ENCODE peak calls at places on chromosomes 11 and 22, in four cellular contexts. S is left ventricle myocardium inferior, A is small intestine, D is psoas muscle. J is an unnamed sample.

GRCh38 chr11:92911478-92911877 is 58.0 kb upstream of the MTNR1B start:
- DNase-seq in S (no peak), A (no peak), D (no peak), J (no peak)

GRCh38 chr22:45534339-45535192 is 31.9 kb downstream of the FBLN1 start:
- DNase-seq in S (no peak), A (no peak), D (no peak), J (no peak)

GRCh38 chr11:28697920-28698827 is 590.0 kb downstream of the METTL15 start:
- DNase-seq in S (peak; percentile 38), A (peak; percentile 43), D (peak; percentile 28), J (peak; percentile 37)

GRCh38 chr22:34454598-34454997 is 534.3 kb upstream of the LARGE1 start:
- DNase-seq in S (no peak), A (peak; percentile 2), D (no peak), J (no peak)

GRCh38 chr11:117551761-117552343 is 224.2 kb downstream of the CEP164 start:
- DNase-seq in S (no peak), A (no peak), D (no peak), J (peak; percentile 10)

GRCh38 chr11:132312616-132313210 is 942.3 kb downstream of the NTM start:
- DNase-seq in S (no peak), A (peak; percentile 13), D (no peak), J (no peak)

GRCh38 chr11:46845440-46845739 is 690 bp downstream of the CKAP5 start:
- DNase-seq in S (no peak), A (no peak), D (no peak), J (no peak)

GRCh38 chr11:9740202-9740881 is 76.5 kb downstream of the SWAP70 start:
- DNase-seq in S (no peak), A (peak; percentile 87), D (no peak), J (no peak)

GRCh38 chr11:58616594-58616993 is 5.9 kb upstream of the CNTF start:
- DNase-seq in S (peak; percentile 35), A (no peak), D (peak; percentile 73), J (no peak)

GRCh38 chr22:35632902-35633301 is 15.3 kb upstream of the APOL6 start:
- DNase-seq in S (no peak), A (no peak), D (no peak), J (no peak)

GRCh38 chr11:62680825-62681240 is 2.0 kb upstream of the UBXN1 start:
- DNase-seq in S (peak; percentile 38), A (peak; percentile 70), D (peak; percentile 51), J (no peak)

GRCh38 chr11:76805206-76805913 is 22.2 kb downstream of the TSKU start:
- DNase-seq in S (no peak), A (no peak), D (no peak), J (no peak)

GRCh38 chr22:19179472-19180048 is 1.0 kb upstream of the SLC25A1 start:
- DNase-seq in S (peak; percentile 73), A (peak; percentile 85), D (peak; percentile 78), J (peak; percentile 85)

GRCh38 chr11:910589-911030 is at the start of gene CHID1:
- DNase-seq in S (peak; percentile 88), A (peak; percentile 87), D (peak; percentile 87), J (peak; percentile 96)

GRCh38 chr11:83191491-83191890 is 2.0 kb upstream of the ANKRD42 start:
- DNase-seq in S (no peak), A (no peak), D (no peak), J (no peak)

GRCh38 chr22:38835888-38836301 is 7.9 kb downstream of the NPTXR start:
- DNase-seq in S (no peak), A (no peak), D (no peak), J (peak; percentile 48)

GRCh38 chr22:28181332-28181731 is 262.3 kb upstream of the PITPNB start:
- DNase-seq in S (no peak), A (peak; percentile 65), D (no peak), J (no peak)

GRCh38 chr11:6315811-6316425 is 4.4 kb downstream of the CAVIN3 start:
- DNase-seq in S (peak; percentile 54), A (peak; percentile 58), D (peak; percentile 47), J (no peak)

GRCh38 chr11:74171630-74172465 is 759 bp downstream of the PPME1 start:
- DNase-seq in S (no peak), A (peak; percentile 22), D (no peak), J (no peak)

GRCh38 chr11:112989198-112989597 is 28.0 kb downstream of the NCAM1 start:
- DNase-seq in S (no peak), A (no peak), D (no peak), J (no peak)

GRCh38 chr11:81207421-81208054 is 1526.1 kb downstream of the FAM181B start:
- DNase-seq in S (no peak), A (no peak), D (no peak), J (no peak)

GRCh38 chr11:122954455-122954854 is 27.2 kb downstream of the BSX start:
- DNase-seq in S (no peak), A (no peak), D (no peak), J (no peak)

GRCh38 chr11:288328-289144 is at the start of gene PGGHG:
- DNase-seq in S (peak; percentile 88), A (peak; percentile 82), D (peak; percentile 79), J (no peak)

GRCh38 chr11:60498399-60498798 is 5.8 kb downstream of the MS4A12 start:
- DNase-seq in S (no peak), A (no peak), D (no peak), J (no peak)

GRCh38 chr11:10400856-10401255 is 54.2 kb upstream of the AMPD3 start:
- DNase-seq in S (no peak), A (no peak), D (no peak), J (no peak)

GRCh38 chr11:57224537-57224936 is 12.5 kb downstream of the APLNR start:
- DNase-seq in S (no peak), A (no peak), D (no peak), J (no peak)

GRCh38 chr11:86660011-86660595 is 12.3 kb downstream of the ME3 start:
- DNase-seq in S (no peak), A (no peak), D (no peak), J (no peak)

GRCh38 chr22:19761500-19762314 is 1.1 kb downstream of the TBX1 start:
- DNase-seq in S (no peak), A (no peak), D (no peak), J (no peak)

GRCh38 chr11:5807580-5807979 is 1.1 kb upstream of the OR52N2 start:
- DNase-seq in S (no peak), A (no peak), D (no peak), J (no peak)

GRCh38 chr11:61069427-61069826 is 32.9 kb upstream of the CD5 start:
- DNase-seq in S (no peak), A (no peak), D (no peak), J (no peak)

GRCh38 chr11:76208829-76209670 is 2.7 kb upstream of the WNT11 start:
- DNase-seq in S (peak; percentile 82), A (peak; percentile 71), D (peak; percentile 88), J (no peak)

GRCh38 chr11:8218840-8219239 is 44.8 kb downstream of the LMO1 start:
- DNase-seq in S (no peak), A (no peak), D (no peak), J (no peak)

GRCh38 chr11:9990221-9990973 is 303.6 kb downstream of the SBF2 start:
- DNase-seq in S (no peak), A (no peak), D (no peak), J (no peak)

GRCh38 chr11:111938687-111939160 is 1.6 kb downstream of the DIXDC1 start:
- DNase-seq in S (no peak), A (no peak), D (no peak), J (peak; percentile 75)

GRCh38 chr11:104098555-104098954 is 62.1 kb downstream of the DDI1 start:
- DNase-seq in S (no peak), A (no peak), D (no peak), J (no peak)

GRCh38 chr11:57772562-57772961 is 11.0 kb downstream of the CTNND1 start:
- DNase-seq in S (no peak), A (no peak), D (no peak), J (no peak)

GRCh38 chr11:43735931-43736330 is 55.4 kb downstream of the HSD17B12 start:
- DNase-seq in S (no peak), A (no peak), D (no peak), J (no peak)

GRCh38 chr11:68298659-68299516 is 13.5 kb upstream of the LRP5 start:
- DNase-seq in S (peak; percentile 22), A (peak; percentile 65), D (no peak), J (no peak)
- H3K4me3 ChIP-seq in S (no peak overlapping the region), A (peak overlapping the region; percentile 16), D (no peak overlapping the region), J (no peak overlapping the region)

GRCh38 chr11:17593466-17594245 is 46.6 kb downstream of the OTOG start:
- DNase-seq in S (no peak), A (no peak), D (no peak), J (no peak)

GRCh38 chr11:17588721-17589120 is 41.7 kb downstream of the OTOG start:
- DNase-seq in S (no peak), A (no peak), D (no peak), J (peak; percentile 8)

GRCh38 chr11:17591293-17591692 is 44.2 kb downstream of the OTOG start:
- DNase-seq in S (no peak), A (no peak), D (no peak), J (no peak)

GRCh38 chr11:17588166-17588565 is 41.1 kb downstream of the OTOG start:
- DNase-seq in S (no peak), A (no peak), D (no peak), J (peak; percentile 11)

GRCh38 chr11:17590463-17590862 is 43.4 kb downstream of the OTOG start:
- DNase-seq in S (no peak), A (no peak), D (no peak), J (no peak)
- H3K4me3 ChIP-seq in S (no peak overlapping the region), A (no peak overlapping the region), D (no peak overlapping the region), J (no peak overlapping the region)

GRCh38 chr11:128686045-128686741 is 7.7 kb upstream of the FLI1 start:
- DNase-seq in S (no peak), A (no peak), D (no peak), J (no peak)

GRCh38 chr11:128688896-128689546 is 4.9 kb upstream of the FLI1 start:
- DNase-seq in S (no peak), A (no peak), D (no peak), J (no peak)

GRCh38 chr11:128688031-128688713 is 5.7 kb upstream of the FLI1 start:
- DNase-seq in S (no peak), A (no peak), D (no peak), J (no peak)

GRCh38 chr11:128686745-128687177 is 7.1 kb upstream of the FLI1 start:
- DNase-seq in S (peak; percentile 55), A (peak; percentile 13), D (peak; percentile 50), J (no peak)

DNA sequence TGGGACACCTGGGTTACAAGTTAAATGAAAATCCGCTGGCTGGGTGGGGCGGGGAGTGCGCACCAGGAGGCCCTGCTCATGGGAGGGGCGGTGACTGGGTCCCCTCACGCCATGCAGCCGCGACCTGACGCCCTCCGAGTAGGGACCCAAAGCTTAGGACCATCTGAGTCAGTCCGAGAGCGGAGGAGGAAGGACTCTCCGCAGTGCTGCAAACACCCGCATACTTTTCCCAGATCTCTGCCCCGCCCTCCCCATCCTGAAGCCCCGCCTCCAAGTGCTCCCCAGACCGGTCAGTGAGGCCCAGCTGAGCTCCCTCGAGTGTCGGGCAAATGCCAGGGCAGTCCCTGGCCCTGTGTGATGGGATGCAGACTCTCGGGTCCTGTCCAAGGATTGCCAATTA is 6.6 kb upstream of the FLI1 start:
- DNase-seq in S (no peak), A (no peak), D (peak; percentile 42), J (no peak)
- H3K4me3 ChIP-seq in S (peak overlapping the region; percentile 64), A (peak overlapping the region; percentile 28), D (peak overlapping the region; percentile 59), J (peak overlapping the region; percentile 17)

DNA sequence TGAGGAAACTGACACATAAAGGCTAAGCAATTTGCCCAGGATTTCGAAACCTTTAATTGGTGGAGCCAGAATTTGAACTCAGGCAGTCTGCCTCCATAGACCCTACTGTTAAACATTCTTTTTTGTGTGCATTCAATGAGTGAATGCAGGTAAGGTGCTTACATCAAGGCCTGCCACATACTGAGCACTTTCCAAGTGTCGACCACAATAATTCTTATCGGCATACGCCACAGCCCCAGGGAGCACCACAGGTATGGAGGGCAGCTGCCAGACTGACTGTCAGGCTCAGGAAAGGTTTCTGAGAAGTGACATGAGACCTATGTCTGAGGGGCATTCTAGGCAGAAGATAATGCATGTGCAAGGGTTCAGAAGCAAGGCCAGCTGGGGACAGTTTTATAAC is 334.7 kb upstream of the NARS2 start:
- DNase-seq in S (no peak), A (no peak), D (no peak), J (no peak)
- H3K4me3 ChIP-seq in S (no peak overlapping the region), A (no peak overlapping the region), D (no peak overlapping the region), J (no peak overlapping the region)